ENCODE peak calls at places on chromosomes 5 and 9, in seven cellular contexts. One of them, this sample, is unnamed.

GRCh38 chr5:94066437-94067207 is 325.2 kb upstream of the POU5F2 start:
- DNase-seq in H9: no peak
- DNase-seq in stimulated activated CD4-positive, alpha-beta T cell treated with anti-CD3 and anti-CD28 coated beads, Interleukin-15, amount 100 ng/mL, for 1 hour: no peak
- DNase-seq in HCEC 1CT: no peak
- DNase-seq in NCI-H1417: no peak
- DNase-seq in uterus: no peak
- DNase-seq in amniotic epithelial cell: no peak
- DNase-seq in this sample: no peak

GRCh38 chr9:91089405-91090131 is 272.1 kb downstream of the AUH start:
- DNase-seq in H9: no peak
- DNase-seq in stimulated activated CD4-positive, alpha-beta T cell treated with anti-CD3 and anti-CD28 coated beads, Interleukin-15, amount 100 ng/mL, for 1 hour: no peak
- DNase-seq in HCEC 1CT: peak
- DNase-seq in NCI-H1417: peak
- DNase-seq in uterus: no peak
- DNase-seq in amniotic epithelial cell: peak
- DNase-seq in this sample: no peak

GRCh38 chr5:38555354-38556114 is 912 bp downstream of the LIFR start:
- DNase-seq in H9: no peak
- DNase-seq in stimulated activated CD4-positive, alpha-beta T cell treated with anti-CD3 and anti-CD28 coated beads, Interleukin-15, amount 100 ng/mL, for 1 hour: no peak
- DNase-seq in HCEC 1CT: no peak
- DNase-seq in NCI-H1417: no peak
- DNase-seq in uterus: no peak
- DNase-seq in amniotic epithelial cell: no peak
- DNase-seq in this sample: no peak

GRCh38 chr9:93658184-93658925 is 82.0 kb downstream of the PHF2 start:
- DNase-seq in H9: no peak
- DNase-seq in stimulated activated CD4-positive, alpha-beta T cell treated with anti-CD3 and anti-CD28 coated beads, Interleukin-15, amount 100 ng/mL, for 1 hour: no peak
- DNase-seq in HCEC 1CT: no peak
- DNase-seq in NCI-H1417: no peak
- DNase-seq in uterus: no peak
- DNase-seq in amniotic epithelial cell: no peak
- DNase-seq in this sample: no peak

GRCh38 chr9:8224381-8224791 is 424.8 kb upstream of the DMAC1 start:
- DNase-seq in H9: no peak
- DNase-seq in stimulated activated CD4-positive, alpha-beta T cell treated with anti-CD3 and anti-CD28 coated beads, Interleukin-15, amount 100 ng/mL, for 1 hour: no peak
- DNase-seq in HCEC 1CT: no peak
- DNase-seq in NCI-H1417: no peak
- DNase-seq in uterus: no peak
- DNase-seq in amniotic epithelial cell: no peak
- DNase-seq in this sample: no peak

GRCh38 chr5:173663810-173664526 is 47.5 kb upstream of the BOD1 start:
- DNase-seq in H9: no peak
- DNase-seq in stimulated activated CD4-positive, alpha-beta T cell treated with anti-CD3 and anti-CD28 coated beads, Interleukin-15, amount 100 ng/mL, for 1 hour: no peak
- DNase-seq in HCEC 1CT: no peak
- DNase-seq in NCI-H1417: peak
- DNase-seq in uterus: no peak
- DNase-seq in amniotic epithelial cell: no peak
- DNase-seq in this sample: no peak

GRCh38 chr5:20694121-20694520 is 706.1 kb upstream of the CDH18 start:
- DNase-seq in H9: no peak
- DNase-seq in stimulated activated CD4-positive, alpha-beta T cell treated with anti-CD3 and anti-CD28 coated beads, Interleukin-15, amount 100 ng/mL, for 1 hour: no peak
- DNase-seq in HCEC 1CT: no peak
- DNase-seq in NCI-H1417: no peak
- DNase-seq in uterus: no peak
- DNase-seq in amniotic epithelial cell: peak
- DNase-seq in this sample: no peak

GRCh38 chr5:122313001-122313402 is 965 bp downstream of the SNCAIP start:
- DNase-seq in H9: no peak
- DNase-seq in stimulated activated CD4-positive, alpha-beta T cell treated with anti-CD3 and anti-CD28 coated beads, Interleukin-15, amount 100 ng/mL, for 1 hour: no peak
- DNase-seq in HCEC 1CT: peak
- DNase-seq in NCI-H1417: peak
- DNase-seq in uterus: peak
- DNase-seq in amniotic epithelial cell: peak
- DNase-seq in this sample: no peak

GRCh38 chr5:133962801-133963476 is 5.5 kb downstream of the C5orf15 start:
- DNase-seq in H9: no peak
- DNase-seq in stimulated activated CD4-positive, alpha-beta T cell treated with anti-CD3 and anti-CD28 coated beads, Interleukin-15, amount 100 ng/mL, for 1 hour: no peak
- DNase-seq in HCEC 1CT: peak
- DNase-seq in NCI-H1417: no peak
- DNase-seq in uterus: no peak
- DNase-seq in amniotic epithelial cell: peak
- DNase-seq in this sample: peak

This sample was measured in CD4-positive, CD25-positive, alpha-beta regulatory T cell.